ENCODE peak calls at places on chromosomes 7 and 10, in nine cellular contexts. One of them, this sample, is unnamed.

GRCh38 chr10:31650010-31650409 is 278.6 kb downstream of the ARHGAP12 start:
- DNase-seq in NB4: no peak
- DNase-seq in heart left ventricle: peak; percentile 82
- DNase-seq in cardiac muscle cell: peak; percentile 93
- DNase-seq in uterus: peak; percentile 93
- DNase-seq in endothelial cell of umbilical vein: peak; percentile 95
- DNase-seq in glutamatergic neuron: peak; percentile 75
- DNase-seq in breast epithelium: peak; percentile 47
- DNase-seq in GM23338: no peak
- DNase-seq in this sample: no peak

GRCh38 chr10:48506147-48506917 is 98.5 kb downstream of the ARHGAP22 start:
- DNase-seq in NB4: peak; percentile 73
- DNase-seq in heart left ventricle: no peak
- DNase-seq in cardiac muscle cell: peak; percentile 67
- DNase-seq in uterus: no peak
- DNase-seq in endothelial cell of umbilical vein: peak; percentile 67
- DNase-seq in glutamatergic neuron: no peak
- DNase-seq in breast epithelium: no peak
- DNase-seq in GM23338: no peak
- DNase-seq in this sample: no peak

GRCh38 chr10:79026341-79026761 is 42.4 kb upstream of the ZMIZ1 start:
- DNase-seq in NB4: no peak
- DNase-seq in heart left ventricle: peak; percentile 29
- DNase-seq in cardiac muscle cell: no peak
- DNase-seq in uterus: peak; percentile 13
- DNase-seq in endothelial cell of umbilical vein: no peak
- DNase-seq in glutamatergic neuron: no peak
- DNase-seq in breast epithelium: no peak
- DNase-seq in GM23338: no peak
- DNase-seq in this sample: no peak

GRCh38 chr7:98511175-98511574 is 105.9 kb upstream of the NPTX2 start:
- DNase-seq in NB4: no peak
- DNase-seq in heart left ventricle: no peak
- DNase-seq in cardiac muscle cell: no peak
- DNase-seq in uterus: no peak
- DNase-seq in endothelial cell of umbilical vein: no peak
- DNase-seq in glutamatergic neuron: no peak
- DNase-seq in breast epithelium: no peak
- DNase-seq in GM23338: no peak
- DNase-seq in this sample: no peak

GRCh38 chr10:53209941-53210611 is 437.5 kb upstream of the MBL2 start:
- DNase-seq in NB4: peak; percentile 25
- DNase-seq in heart left ventricle: no peak
- DNase-seq in cardiac muscle cell: peak; percentile 6
- DNase-seq in uterus: no peak
- DNase-seq in endothelial cell of umbilical vein: peak; percentile 51
- DNase-seq in glutamatergic neuron: no peak
- DNase-seq in breast epithelium: no peak
- DNase-seq in GM23338: peak; percentile 75
- DNase-seq in this sample: no peak

GRCh38 chr10:47026301-47027107 is 115.3 kb downstream of the PTPN20 start:
- DNase-seq in NB4: no peak
- DNase-seq in heart left ventricle: peak; percentile 28
- DNase-seq in cardiac muscle cell: no peak
- DNase-seq in uterus: no peak
- DNase-seq in endothelial cell of umbilical vein: no peak
- DNase-seq in glutamatergic neuron: no peak
- DNase-seq in breast epithelium: no peak
- DNase-seq in GM23338: no peak
- DNase-seq in this sample: peak; percentile 13

GRCh38 chr7:74312418-74313021 is 23.3 kb downstream of the CLIP2 start:
- DNase-seq in NB4: no peak
- DNase-seq in heart left ventricle: no peak
- DNase-seq in cardiac muscle cell: no peak
- DNase-seq in uterus: no peak
- DNase-seq in endothelial cell of umbilical vein: no peak
- DNase-seq in glutamatergic neuron: no peak
- DNase-seq in breast epithelium: peak; percentile 58
- DNase-seq in GM23338: no peak
- DNase-seq in this sample: no peak

GRCh38 chr7:30728591-30729100 is 23.3 kb upstream of the INMT start:
- DNase-seq in NB4: peak; percentile 46
- DNase-seq in heart left ventricle: no peak
- DNase-seq in cardiac muscle cell: no peak
- DNase-seq in uterus: no peak
- DNase-seq in endothelial cell of umbilical vein: no peak
- DNase-seq in glutamatergic neuron: peak; percentile 52
- DNase-seq in breast epithelium: no peak
- DNase-seq in GM23338: no peak
- DNase-seq in this sample: no peak

GRCh38 chr10:124436191-124436638 is 13.6 kb downstream of the NKX1-2 start:
- DNase-seq in NB4: peak; percentile 60
- DNase-seq in heart left ventricle: no peak
- DNase-seq in cardiac muscle cell: no peak
- DNase-seq in uterus: no peak
- DNase-seq in endothelial cell of umbilical vein: no peak
- DNase-seq in glutamatergic neuron: no peak
- DNase-seq in breast epithelium: no peak
- DNase-seq in GM23338: no peak
- DNase-seq in this sample: no peak

GRCh38 chr10:48655426-48656240 is 29.0 kb upstream of the WDFY4 start:
- DNase-seq in NB4: peak; percentile 28
- DNase-seq in heart left ventricle: peak; percentile 88
- DNase-seq in cardiac muscle cell: peak; percentile 71
- DNase-seq in uterus: peak; percentile 33
- DNase-seq in endothelial cell of umbilical vein: peak; percentile 81
- DNase-seq in glutamatergic neuron: peak; percentile 44
- DNase-seq in breast epithelium: peak; percentile 39
- DNase-seq in GM23338: peak; percentile 59
- DNase-seq in this sample: no peak

GRCh38 chr10:127587668-127588395 is 38.7 kb downstream of the NPS start:
- DNase-seq in NB4: no peak
- DNase-seq in heart left ventricle: no peak
- DNase-seq in cardiac muscle cell: no peak
- DNase-seq in uterus: no peak
- DNase-seq in endothelial cell of umbilical vein: peak; percentile 45
- DNase-seq in glutamatergic neuron: no peak
- DNase-seq in breast epithelium: peak; percentile 24
- DNase-seq in GM23338: no peak
- DNase-seq in this sample: no peak

GRCh38 chr10:98262571-98262970 is 5.4 kb downstream of the LOXL4 start:
- DNase-seq in NB4: peak; percentile 81
- DNase-seq in heart left ventricle: peak; percentile 87
- DNase-seq in cardiac muscle cell: peak; percentile 55
- DNase-seq in uterus: no peak
- DNase-seq in endothelial cell of umbilical vein: peak; percentile 38
- DNase-seq in glutamatergic neuron: no peak
- DNase-seq in breast epithelium: peak; percentile 53
- DNase-seq in GM23338: peak; percentile 75
- DNase-seq in this sample: no peak

GRCh38 chr7:33327427-33327826 is 198.1 kb downstream of the BBS9 start:
- DNase-seq in NB4: no peak
- DNase-seq in heart left ventricle: no peak
- DNase-seq in cardiac muscle cell: no peak
- DNase-seq in uterus: no peak
- DNase-seq in endothelial cell of umbilical vein: no peak
- DNase-seq in glutamatergic neuron: no peak
- DNase-seq in breast epithelium: no peak
- DNase-seq in GM23338: no peak
- DNase-seq in this sample: no peak

DNA sequence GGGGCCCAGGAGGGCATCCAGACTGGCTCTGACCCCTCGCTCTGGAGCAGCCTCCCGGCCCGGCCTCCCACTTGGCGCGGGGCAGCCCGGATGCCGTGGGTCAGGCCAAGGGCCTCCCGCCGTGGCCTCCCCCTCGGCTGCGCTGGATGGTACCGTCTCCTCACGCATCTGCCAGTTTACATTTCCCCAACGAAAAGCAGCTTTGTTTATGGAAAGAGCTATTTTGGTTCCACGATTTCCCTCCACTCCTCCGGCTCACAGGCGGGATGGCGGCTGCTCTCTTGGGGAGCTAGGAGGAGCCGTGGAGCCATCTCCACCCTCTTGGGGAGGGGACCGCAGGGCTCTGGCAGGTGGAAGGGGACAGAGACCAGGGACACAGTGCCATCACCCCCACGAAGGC is 93.2 kb upstream of the MYL10 start:
- DNase-seq in NB4: no peak
- DNase-seq in heart left ventricle: no peak
- DNase-seq in cardiac muscle cell: no peak
- DNase-seq in uterus: no peak
- DNase-seq in endothelial cell of umbilical vein: no peak
- DNase-seq in glutamatergic neuron: no peak
- DNase-seq in breast epithelium: no peak
- DNase-seq in GM23338: no peak
- DNase-seq in this sample: no peak
- TF ChIP-seq CTCF in NB4: no peak
- TF ChIP-seq CTCF in heart left ventricle: no peak
- TF ChIP-seq CTCF in cardiac muscle cell: no peak
- TF ChIP-seq CTCF in uterus: no peak
- TF ChIP-seq CTCF in endothelial cell of umbilical vein: no peak
- TF ChIP-seq CTCF in glutamatergic neuron: no peak
- TF ChIP-seq CTCF in breast epithelium: no peak
- TF ChIP-seq CTCF in GM23338: peak; percentile 59
- TF ChIP-seq CTCF in this sample: no peak

DNA sequence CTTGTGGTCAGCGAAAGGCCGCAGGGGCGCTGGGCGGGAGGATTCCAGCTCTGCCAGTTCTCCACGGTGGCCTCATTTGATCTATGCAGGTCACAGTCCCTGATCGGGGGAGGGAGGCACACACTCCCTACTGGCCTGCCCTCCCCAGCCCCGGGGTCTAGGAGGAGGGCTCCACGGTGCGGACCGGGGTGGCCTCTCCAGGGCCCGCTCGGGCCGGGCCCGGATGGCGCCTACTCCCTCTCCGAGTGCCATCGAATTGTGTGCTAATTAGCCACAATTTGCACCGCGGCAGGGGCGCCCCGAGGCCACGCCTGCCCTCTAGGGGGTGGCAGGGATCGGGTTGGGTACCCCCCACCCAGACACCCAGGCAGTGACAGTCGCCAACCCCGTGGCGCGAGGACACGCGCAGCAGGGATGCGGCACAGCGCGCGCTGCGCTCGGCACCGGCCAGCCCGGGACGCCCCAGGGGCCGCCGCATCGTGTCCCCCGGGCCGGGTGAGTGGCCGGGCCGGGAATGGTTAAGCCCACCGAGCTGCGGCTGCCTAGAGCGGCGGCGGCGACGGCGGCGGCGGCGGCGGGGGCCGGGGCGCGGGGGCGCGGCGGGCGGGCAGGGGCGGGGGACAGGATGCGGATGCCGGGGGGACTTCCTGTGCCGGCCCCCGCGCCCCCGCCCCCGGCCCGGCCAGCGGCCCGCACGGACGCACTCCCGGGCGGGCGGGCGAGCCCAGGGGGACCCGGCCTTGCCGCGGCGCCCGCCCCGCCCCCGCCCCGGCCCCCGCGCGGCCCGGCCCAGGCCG is at the start of gene ZNF853:
- DNase-seq in NB4: peak; percentile 41
- DNase-seq in heart left ventricle: no peak
- DNase-seq in cardiac muscle cell: no peak
- DNase-seq in uterus: no peak
- DNase-seq in endothelial cell of umbilical vein: no peak
- DNase-seq in glutamatergic neuron: peak; percentile 58
- DNase-seq in breast epithelium: no peak
- DNase-seq in GM23338: peak; percentile 64
- DNase-seq in this sample: no peak
- TF ChIP-seq CTCF in NB4: peak; percentile 15
- TF ChIP-seq CTCF in heart left ventricle: no peak
- TF ChIP-seq CTCF in cardiac muscle cell: no peak
- TF ChIP-seq CTCF in uterus: no peak
- TF ChIP-seq CTCF in endothelial cell of umbilical vein: no peak
- TF ChIP-seq CTCF in glutamatergic neuron: no peak
- TF ChIP-seq CTCF in breast epithelium: no peak
- TF ChIP-seq CTCF in GM23338: no peak
- TF ChIP-seq CTCF in this sample: no peak

GRCh38 chr10:63770523-63770922 is 249.3 kb downstream of the REEP3 start:
- DNase-seq in NB4: no peak
- DNase-seq in heart left ventricle: no peak
- DNase-seq in cardiac muscle cell: no peak
- DNase-seq in uterus: no peak
- DNase-seq in endothelial cell of umbilical vein: no peak
- DNase-seq in glutamatergic neuron: no peak
- DNase-seq in breast epithelium: no peak
- DNase-seq in GM23338: peak; percentile 36
- DNase-seq in this sample: no peak

GRCh38 chr10:63766766-63767505 is 245.7 kb downstream of the REEP3 start:
- DNase-seq in NB4: no peak
- DNase-seq in heart left ventricle: no peak
- DNase-seq in cardiac muscle cell: peak; percentile 73
- DNase-seq in uterus: no peak
- DNase-seq in endothelial cell of umbilical vein: peak; percentile 77
- DNase-seq in glutamatergic neuron: no peak
- DNase-seq in breast epithelium: no peak
- DNase-seq in GM23338: peak; percentile 18
- DNase-seq in this sample: no peak

GRCh38 chr10:63765126-63765525 is 243.9 kb downstream of the REEP3 start:
- DNase-seq in NB4: no peak
- DNase-seq in heart left ventricle: no peak
- DNase-seq in cardiac muscle cell: no peak
- DNase-seq in uterus: no peak
- DNase-seq in endothelial cell of umbilical vein: no peak
- DNase-seq in glutamatergic neuron: no peak
- DNase-seq in breast epithelium: no peak
- DNase-seq in GM23338: no peak
- DNase-seq in this sample: no peak

GRCh38 chr10:63769367-63769766 is 248.2 kb downstream of the REEP3 start:
- DNase-seq in NB4: no peak
- DNase-seq in heart left ventricle: no peak
- DNase-seq in cardiac muscle cell: no peak
- DNase-seq in uterus: no peak
- DNase-seq in endothelial cell of umbilical vein: no peak
- DNase-seq in glutamatergic neuron: no peak
- DNase-seq in breast epithelium: no peak
- DNase-seq in GM23338: no peak
- DNase-seq in this sample: no peak

GRCh38 chr10:63767512-63767911 is 246.3 kb downstream of the REEP3 start:
- DNase-seq in NB4: peak; percentile 28
- DNase-seq in heart left ventricle: no peak
- DNase-seq in cardiac muscle cell: peak; percentile 60
- DNase-seq in uterus: no peak
- DNase-seq in endothelial cell of umbilical vein: peak; percentile 70
- DNase-seq in glutamatergic neuron: no peak
- DNase-seq in breast epithelium: no peak
- DNase-seq in GM23338: peak; percentile 20
- DNase-seq in this sample: no peak
- TF ChIP-seq CTCF in NB4: no peak
- TF ChIP-seq CTCF in heart left ventricle: peak; percentile 18
- TF ChIP-seq CTCF in cardiac muscle cell: peak; percentile 44
- TF ChIP-seq CTCF in uterus: peak; percentile 38
- TF ChIP-seq CTCF in endothelial cell of umbilical vein: no peak
- TF ChIP-seq CTCF in glutamatergic neuron: peak; percentile 35
- TF ChIP-seq CTCF in breast epithelium: peak; percentile 21
- TF ChIP-seq CTCF in GM23338: peak; percentile 46
- TF ChIP-seq CTCF in this sample: peak; percentile 52

DNA sequence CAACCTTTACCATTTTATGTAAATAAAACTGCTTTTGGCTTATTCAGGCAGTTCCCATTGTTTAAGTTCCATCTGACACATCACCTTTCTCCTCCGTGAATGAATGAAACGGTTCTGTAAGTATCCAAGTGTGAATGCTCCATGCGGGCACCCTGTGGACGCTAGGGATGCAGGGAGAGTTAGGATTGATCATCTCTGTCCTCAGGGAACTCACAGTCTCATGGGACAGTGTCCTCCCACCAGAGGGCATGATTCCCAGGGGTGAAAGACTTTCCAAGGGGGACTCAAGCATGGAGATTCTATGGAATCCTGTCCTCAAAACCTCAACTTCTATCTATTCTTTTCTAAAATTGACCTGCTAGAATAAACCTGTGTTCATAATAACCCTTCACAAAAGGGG is 98.8 kb downstream of the HECW1 start:
- DNase-seq in NB4: no peak
- DNase-seq in heart left ventricle: no peak
- DNase-seq in cardiac muscle cell: no peak
- DNase-seq in uterus: no peak
- DNase-seq in endothelial cell of umbilical vein: no peak
- DNase-seq in glutamatergic neuron: no peak
- DNase-seq in breast epithelium: no peak
- DNase-seq in GM23338: peak; percentile 67
- DNase-seq in this sample: no peak
- TF ChIP-seq CTCF in NB4: no peak
- TF ChIP-seq CTCF in heart left ventricle: no peak
- TF ChIP-seq CTCF in cardiac muscle cell: no peak
- TF ChIP-seq CTCF in uterus: no peak
- TF ChIP-seq CTCF in endothelial cell of umbilical vein: no peak
- TF ChIP-seq CTCF in glutamatergic neuron: no peak
- TF ChIP-seq CTCF in breast epithelium: no peak
- TF ChIP-seq CTCF in GM23338: peak; percentile 71
- TF ChIP-seq CTCF in this sample: no peak